ENCODE peak calls at places on chromosomes 2 and 18, in four cellular contexts. One of them, this sample, is unnamed.

GRCh38 chr2:101330253-101330921 is 21.9 kb upstream of the RNF149 start:
- DNase-seq in IMR-90: no peak
- DNase-seq in K562: no peak
- DNase-seq in GM12878: no peak
- DNase-seq in this sample: no peak

GRCh38 chr18:26017929-26018328 is 72.5 kb downstream of the SS18 start:
- DNase-seq in K562: no peak
- DNase-seq in GM12878: no peak
- DNase-seq in IMR-90: no peak
- DNase-seq in this sample: peak; percentile 4

GRCh38 chr2:221068123-221068522 is 504.0 kb downstream of the EPHA4 start:
- DNase-seq in K562: no peak
- DNase-seq in IMR-90: no peak
- DNase-seq in GM12878: no peak
- DNase-seq in this sample: no peak

GRCh38 chr2:153196378-153197058 is 282.0 kb downstream of the RPRM start:
- DNase-seq in IMR-90: no peak
- DNase-seq in K562: no peak
- DNase-seq in GM12878: no peak
- DNase-seq in this sample: no peak

GRCh38 chr18:48834421-48835011 is 116.2 kb downstream of the SMAD7 start:
- DNase-seq in GM12878: peak; percentile 81
- DNase-seq in K562: no peak
- DNase-seq in IMR-90: peak; percentile 96
- DNase-seq in this sample: peak; percentile 71

GRCh38 chr2:138503087-138503442 is 1.5 kb downstream of the SPOPL start:
- DNase-seq in K562: no peak
- DNase-seq in GM12878: no peak
- DNase-seq in IMR-90: no peak
- DNase-seq in this sample: no peak

GRCh38 chr2:186522538-186522937 is 36.5 kb downstream of the ZC3H15 start:
- DNase-seq in GM12878: no peak
- DNase-seq in IMR-90: no peak
- DNase-seq in K562: no peak
- DNase-seq in this sample: no peak

GRCh38 chr2:207163053-207163814 is 2.5 kb downstream of the KLF7 start:
- DNase-seq in IMR-90: peak; percentile 92
- DNase-seq in GM12878: no peak
- DNase-seq in K562: no peak
- DNase-seq in this sample: peak; percentile 91

GRCh38 chr2:172985139-172985874 is 90.3 kb upstream of the MAP3K20 start:
- DNase-seq in GM12878: no peak
- DNase-seq in IMR-90: peak; percentile 63
- DNase-seq in K562: no peak
- DNase-seq in this sample: peak; percentile 81

GRCh38 chr2:71517851-71518250 is 64.5 kb downstream of the DYSF start:
- DNase-seq in IMR-90: no peak
- DNase-seq in GM12878: no peak
- DNase-seq in K562: no peak
- DNase-seq in this sample: no peak

GRCh38 chr2:23487735-23488492 is 102.9 kb downstream of the KLHL29 start:
- DNase-seq in GM12878: no peak
- DNase-seq in IMR-90: peak; percentile 83
- DNase-seq in K562: no peak
- DNase-seq in this sample: no peak

GRCh38 chr2:74440378-74441110 is 1.2 kb downstream of the RTKN start:
- DNase-seq in GM12878: no peak
- DNase-seq in IMR-90: peak; percentile 81
- DNase-seq in K562: peak; percentile 99
- DNase-seq in this sample: peak; percentile 100

GRCh38 chr18:11963991-11964484 is 17.3 kb upstream of the IMPA2 start:
- DNase-seq in K562: peak; percentile 38
- DNase-seq in GM12878: no peak
- DNase-seq in IMR-90: peak; percentile 79
- DNase-seq in this sample: peak; percentile 40

GRCh38 chr18:36255072-36255708 is 42.3 kb upstream of the FHOD3 start:
- DNase-seq in GM12878: no peak
- DNase-seq in IMR-90: no peak
- DNase-seq in K562: no peak
- DNase-seq in this sample: no peak

GRCh38 chr2:214853906-214854305 is 44.4 kb upstream of the BARD1 start:
- DNase-seq in IMR-90: no peak
- DNase-seq in GM12878: no peak
- DNase-seq in K562: no peak
- DNase-seq in this sample: peak; percentile 1

GRCh38 chr2:4354164-4354563 is 650.8 kb downstream of the DCDC2C start:
- DNase-seq in IMR-90: no peak
- DNase-seq in K562: no peak
- DNase-seq in GM12878: no peak
- DNase-seq in this sample: no peak

GRCh38 chr2:12498703-12499102 is 218.0 kb upstream of the TRIB2 start:
- DNase-seq in GM12878: no peak
- DNase-seq in IMR-90: peak; percentile 74
- DNase-seq in K562: peak; percentile 26
- DNase-seq in this sample: no peak

GRCh38 chr2:229835601-229836283 is 86.1 kb downstream of the TRIP12 start:
- DNase-seq in GM12878: no peak
- DNase-seq in IMR-90: peak; percentile 77
- DNase-seq in K562: no peak
- DNase-seq in this sample: no peak

GRCh38 chr18:14976736-14977430 is 228.9 kb downstream of the ANKRD30B start:
- DNase-seq in GM12878: no peak
- DNase-seq in IMR-90: no peak
- DNase-seq in K562: no peak
- DNase-seq in this sample: no peak

GRCh38 chr2:153077311-153077710 is 358.9 kb downstream of the ARL6IP6 start:
- DNase-seq in GM12878: no peak
- DNase-seq in K562: no peak
- DNase-seq in IMR-90: no peak
- DNase-seq in this sample: no peak

GRCh38 chr2:74065456-74065855 is 80.7 kb downstream of the TET3 start:
- DNase-seq in K562: no peak
- DNase-seq in IMR-90: no peak
- DNase-seq in GM12878: no peak
- DNase-seq in this sample: no peak

GRCh38 chr18:8097942-8098341 is 511.3 kb upstream of the RAB12 start:
- DNase-seq in K562: no peak
- DNase-seq in IMR-90: no peak
- DNase-seq in GM12878: no peak
- DNase-seq in this sample: no peak

GRCh38 chr2:79827881-79828280 is 315.0 kb downstream of the CTNNA2 start:
- DNase-seq in IMR-90: no peak
- DNase-seq in GM12878: no peak
- DNase-seq in K562: no peak
- DNase-seq in this sample: no peak

GRCh38 chr2:79833235-79833878 is 320.5 kb downstream of the CTNNA2 start:
- DNase-seq in K562: no peak
- DNase-seq in IMR-90: no peak
- DNase-seq in GM12878: no peak
- DNase-seq in this sample: no peak

GRCh38 chr2:79831919-79832318 is 319.1 kb downstream of the CTNNA2 start:
- DNase-seq in K562: no peak
- DNase-seq in IMR-90: no peak
- DNase-seq in GM12878: no peak
- DNase-seq in this sample: no peak

DNA sequence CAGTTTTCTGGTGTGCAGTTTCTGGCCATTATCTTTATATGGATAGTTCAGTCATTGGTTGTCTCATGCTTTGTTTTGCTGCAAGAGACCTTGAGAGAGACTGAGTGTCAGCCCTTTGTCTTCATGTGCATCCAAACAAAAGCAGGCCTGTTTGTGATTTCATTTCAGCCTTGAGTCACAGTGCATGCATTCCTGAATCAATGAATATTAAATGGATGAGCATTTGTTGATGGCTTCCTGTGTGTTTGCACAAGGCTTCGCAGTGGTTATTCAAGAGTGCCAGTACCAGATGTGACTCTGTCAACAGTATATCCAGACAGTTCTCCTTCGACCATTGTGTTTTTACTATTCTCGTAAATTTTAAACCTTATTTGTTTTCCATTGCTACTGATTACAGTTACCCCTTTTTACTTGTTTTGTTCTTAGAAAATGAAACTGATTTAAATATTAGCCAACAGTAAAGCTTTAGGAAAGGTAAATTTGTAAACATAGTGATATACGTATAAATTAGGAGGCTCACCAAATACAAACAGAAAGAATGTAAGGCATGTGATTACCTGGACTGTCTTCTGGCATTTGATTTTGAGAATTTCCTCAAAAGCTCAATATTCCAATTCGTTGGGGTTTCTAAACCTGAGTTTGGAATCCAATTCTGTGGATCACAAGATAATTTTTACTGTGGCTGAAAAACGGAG is 319.8 kb downstream of the CTNNA2 start:
- DNase-seq in K562: no peak
- DNase-seq in IMR-90: no peak
- DNase-seq in GM12878: no peak
- DNase-seq in this sample: no peak
- TF ChIP-seq BHLHE40 in K562: no peak
- TF ChIP-seq BHLHE40 in IMR-90: no peak
- TF ChIP-seq BHLHE40 in GM12878: no peak
- TF ChIP-seq BHLHE40 in this sample: no peak

GRCh38 chr2:21102356-21102755 is 21.4 kb upstream of the TDRD15 start:
- DNase-seq in IMR-90: no peak
- DNase-seq in K562: no peak
- DNase-seq in GM12878: no peak
- DNase-seq in this sample: no peak

GRCh38 chr2:21096458-21096857 is 27.3 kb upstream of the TDRD15 start:
- DNase-seq in IMR-90: no peak
- DNase-seq in K562: no peak
- DNase-seq in GM12878: no peak
- DNase-seq in this sample: no peak

GRCh38 chr2:21098294-21098693 is 25.5 kb upstream of the TDRD15 start:
- DNase-seq in K562: no peak
- DNase-seq in GM12878: no peak
- DNase-seq in IMR-90: no peak
- DNase-seq in this sample: no peak

GRCh38 chr2:21097331-21097730 is 26.4 kb upstream of the TDRD15 start:
- DNase-seq in GM12878: no peak
- DNase-seq in K562: no peak
- DNase-seq in IMR-90: no peak
- DNase-seq in this sample: no peak

DNA sequence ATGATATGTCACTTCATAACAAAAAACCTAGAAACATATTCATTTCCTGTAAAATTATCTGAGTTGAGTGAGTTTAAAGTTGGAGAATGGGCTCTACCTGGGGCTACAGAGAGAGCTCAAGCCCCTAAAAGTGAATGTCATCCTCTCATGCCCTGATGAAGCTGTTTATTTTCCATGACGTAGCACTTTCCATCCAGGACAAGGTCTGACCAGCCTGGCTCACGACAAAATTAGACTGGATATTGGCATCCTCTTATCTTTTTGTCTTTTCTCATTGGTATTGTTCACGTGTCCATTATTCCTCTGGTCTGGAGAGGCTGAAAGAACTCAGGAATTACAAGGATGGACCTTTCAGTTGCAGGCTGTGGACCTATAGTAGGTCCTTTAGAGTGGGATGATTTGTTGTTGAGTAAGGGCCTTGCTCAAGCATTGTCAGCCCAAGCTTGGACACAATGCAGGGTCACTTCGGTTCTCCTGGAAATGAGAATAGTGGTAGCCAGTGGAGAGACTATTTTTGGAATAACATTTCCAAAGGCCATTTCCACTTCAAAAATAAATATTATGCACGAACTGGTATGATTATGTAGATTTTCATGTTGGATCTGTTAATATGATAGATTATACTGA is 24.4 kb upstream of the TDRD15 start:
- DNase-seq in GM12878: no peak
- DNase-seq in IMR-90: no peak
- DNase-seq in K562: no peak
- DNase-seq in this sample: no peak
- TF ChIP-seq ELK1 in GM12878: no peak
- TF ChIP-seq ELK1 in IMR-90: no peak
- TF ChIP-seq ELK1 in K562: no peak
- TF ChIP-seq ELK1 in this sample: no peak

DNA sequence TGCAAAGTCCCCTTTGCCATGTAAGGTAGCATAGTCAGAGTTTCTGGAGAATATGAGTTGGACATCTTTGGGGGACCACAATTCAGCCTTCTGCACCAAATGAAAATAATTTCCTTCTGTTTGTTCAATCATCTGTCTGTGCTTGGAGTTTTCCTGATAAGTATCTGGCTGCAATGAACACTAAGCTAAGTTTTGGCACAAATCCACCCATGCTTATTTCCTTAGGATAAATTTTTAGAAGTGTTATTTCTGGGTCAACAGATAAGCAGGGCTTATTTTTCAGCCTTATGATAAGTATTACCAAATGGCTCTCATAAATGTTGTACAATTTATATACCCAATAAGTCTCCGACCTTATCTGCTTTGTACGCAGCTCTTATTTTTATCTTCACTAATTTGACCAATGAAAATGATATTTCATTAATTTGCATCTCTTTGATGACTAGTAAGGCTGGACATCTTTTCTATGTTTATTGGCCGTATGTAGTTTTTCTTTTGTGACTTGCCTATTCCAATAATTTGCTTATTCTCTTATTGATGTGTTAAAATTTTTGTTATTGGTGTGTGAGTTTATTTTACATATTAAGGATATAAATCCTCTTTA is 59.2 kb downstream of the TGFA start:
- DNase-seq in IMR-90: no peak
- DNase-seq in K562: no peak
- DNase-seq in GM12878: no peak
- DNase-seq in this sample: no peak
- TF ChIP-seq BHLHE40 in IMR-90: no peak
- TF ChIP-seq BHLHE40 in K562: no peak
- TF ChIP-seq BHLHE40 in GM12878: no peak
- TF ChIP-seq BHLHE40 in this sample: no peak

GRCh38 chr2:39865751-39866150 is 86.7 kb upstream of the THUMPD2 start:
- DNase-seq in GM12878: no peak
- DNase-seq in IMR-90: no peak
- DNase-seq in K562: no peak
- DNase-seq in this sample: no peak
- TF ChIP-seq ELK1 in GM12878: no peak
- TF ChIP-seq ELK1 in IMR-90: no peak
- TF ChIP-seq ELK1 in K562: no peak
- TF ChIP-seq ELK1 in this sample: no peak

This sample was measured in A549.